ENCODE peak calls at places on chromosomes 11 and 22, in eight cellular contexts. K is esophagus squamous epithelium, C is HCT116, S is upper lobe of left lung, E is right lobe of liver, L is spleen, G is A549, W is tibial nerve. B is an unnamed sample.

GRCh38 chr22:39643311-39644083 is 72.9 kb downstream of the CACNA1I start:
- DNase-seq in K (no peak), C (no peak), S (no peak), E (no peak), L (no peak), G (no peak), W (no peak), B (no peak)

GRCh38 chr11:70500076-70500847 is 101.9 kb downstream of the CTTN start:
- DNase-seq in K (no peak), C (no peak), S (no peak), E (peak; percentile 37), L (peak; percentile 62), G (no peak), W (no peak), B (no peak)

GRCh38 chr22:20653012-20653794 is 120.7 kb upstream of the SERPIND1 start:
- DNase-seq in K (no peak), C (no peak), S (no peak), E (no peak), L (no peak), G (no peak), W (no peak), B (no peak)

GRCh38 chr22:26170112-26170492 is 840 bp downstream of the SEZ6L start:
- DNase-seq in K (no peak), C (no peak), S (no peak), E (no peak), L (no peak), G (no peak), W (no peak), B (no peak)

GRCh38 chr11:122979815-122980656 is 1.6 kb downstream of the BSX start:
- DNase-seq in K (no peak), C (no peak), S (no peak), E (no peak), L (no peak), G (no peak), W (no peak), B (no peak)

GRCh38 chr11:69104212-69104855 is 51.4 kb upstream of the SMIM38 start:
- DNase-seq in K (no peak), C (no peak), S (no peak), E (peak; percentile 45), L (no peak), G (no peak), W (no peak), B (no peak)

GRCh38 chr11:128026596-128026995 is 560.8 kb downstream of the ETS1 start:
- DNase-seq in K (no peak), C (no peak), S (no peak), E (peak; percentile 64), L (no peak), G (peak; percentile 37), W (no peak), B (no peak)

GRCh38 chr11:62343822-62344609 is 6.8 kb downstream of the ASRGL1 start:
- DNase-seq in K (no peak), C (no peak), S (no peak), E (no peak), L (no peak), G (no peak), W (no peak), B (no peak)

GRCh38 chr22:38831166-38831945 is 12.5 kb downstream of the NPTXR start:
- DNase-seq in K (no peak), C (no peak), S (peak; percentile 43), E (peak; percentile 27), L (peak; percentile 52), G (peak; percentile 59), W (no peak), B (no peak)

GRCh38 chr11:63999349-64000025 is 13.2 kb downstream of the OTUB1 start:
- DNase-seq in K (no peak), C (no peak), S (no peak), E (no peak), L (peak; percentile 87), G (peak; percentile 61), W (no peak), B (no peak)

GRCh38 chr11:88101881-88102594 is 73.2 kb downstream of the RAB38 start:
- DNase-seq in K (no peak), C (no peak), S (no peak), E (no peak), L (no peak), G (no peak), W (no peak), B (no peak)

GRCh38 chr11:88104408-88104807 is 70.8 kb downstream of the RAB38 start:
- DNase-seq in K (no peak), C (no peak), S (no peak), E (no peak), L (no peak), G (peak; percentile 81), W (no peak), B (no peak)

GRCh38 chr11:88102595-88102929 is 72.7 kb downstream of the RAB38 start:
- DNase-seq in K (no peak), C (no peak), S (no peak), E (no peak), L (no peak), G (no peak), W (no peak), B (no peak)

GRCh38 chr11:88105952-88106351 is 69.3 kb downstream of the RAB38 start:
- DNase-seq in K (no peak), C (no peak), S (no peak), E (no peak), L (no peak), G (no peak), W (no peak), B (no peak)

GRCh38 chr11:88103337-88104206 is 71.7 kb downstream of the RAB38 start:
- DNase-seq in K (no peak), C (peak; percentile 85), S (peak; percentile 80), E (peak; percentile 31), L (no peak), G (peak; percentile 95), W (no peak), B (no peak)
- TF ChIP-seq CTCF in K (peak; percentile 58), C (peak; percentile 93), S (peak; percentile 12), E (peak; percentile 80), L (no peak), G (peak; percentile 89), W (no peak), B (peak; percentile 29)

DNA sequence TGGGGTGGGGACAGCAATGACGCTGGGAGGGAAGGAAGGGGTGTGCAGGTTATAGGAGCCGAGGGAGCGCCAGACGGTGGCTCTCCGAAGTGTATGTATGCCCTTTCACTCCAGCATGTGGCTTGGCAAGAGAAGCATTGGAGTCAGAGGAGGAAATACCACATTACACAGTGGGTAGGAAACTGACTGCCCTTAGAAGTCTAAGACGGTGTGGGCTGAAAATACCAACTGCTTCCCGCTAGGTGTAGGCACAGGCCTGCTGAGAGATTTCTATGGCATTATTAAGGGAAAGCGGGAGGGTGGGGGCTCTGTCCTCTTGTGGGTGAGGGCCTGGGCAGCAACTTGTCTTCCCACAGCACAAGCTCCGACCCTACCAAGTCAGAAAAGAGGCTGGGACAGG is 44.7 kb downstream of the CACNG2 start:
- DNase-seq in K (no peak), C (no peak), S (no peak), E (no peak), L (no peak), G (no peak), W (no peak), B (no peak)
- TF ChIP-seq POLR2A in K (no peak), C (no peak), S (no peak), E (no peak), L (no peak), G (no peak), W (no peak), B (no peak)

GRCh38 chr11:67357831-67358555 is 4.6 kb upstream of the POLD4 start:
- DNase-seq in K (no peak), C (no peak), S (no peak), E (no peak), L (no peak), G (peak; percentile 61), W (no peak), B (no peak)

GRCh38 chr11:67355794-67356550 is 2.6 kb upstream of the POLD4 start:
- DNase-seq in K (no peak), C (no peak), S (no peak), E (no peak), L (no peak), G (peak; percentile 20), W (no peak), B (no peak)

GRCh38 chr11:67355023-67355793 is 1.9 kb upstream of the POLD4 start:
- DNase-seq in K (no peak), C (no peak), S (no peak), E (no peak), L (peak; percentile 78), G (peak; percentile 40), W (no peak), B (no peak)

GRCh38 chr11:67356867-67357561 is 3.7 kb upstream of the POLD4 start:
- DNase-seq in K (no peak), C (no peak), S (peak; percentile 83), E (peak; percentile 72), L (peak; percentile 87), G (peak; percentile 90), W (no peak), B (no peak)

DNA sequence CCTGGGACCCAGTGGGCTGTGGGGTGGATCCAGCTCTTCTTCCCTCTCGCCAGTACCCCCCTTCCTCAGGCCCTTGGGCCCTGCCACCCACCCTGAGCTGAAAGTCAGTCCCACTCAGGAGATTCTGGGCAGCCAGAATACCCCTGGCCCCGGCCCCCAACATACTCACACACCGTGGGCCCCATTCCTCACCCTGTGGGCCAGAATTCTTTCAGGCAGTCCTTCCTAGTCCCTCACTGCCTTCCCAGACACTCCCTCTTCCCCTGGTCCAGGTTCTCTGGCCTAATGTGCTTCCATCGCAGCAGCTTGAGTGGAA is 3.2 kb upstream of the POLD4 start:
- DNase-seq in K (no peak), C (no peak), S (no peak), E (no peak), L (no peak), G (no peak), W (no peak), B (no peak)
- H3K4me1 ChIP-seq in K (peaks cover 54% of the 10 kb centered on the region), C (peaks cover 53% of the 10 kb centered on the region), S (peaks cover 57% of the 10 kb centered on the region), E (peaks cover 3% of the 10 kb centered on the region), L (peaks cover 78% of the 10 kb centered on the region), G (peaks cover 75% of the 10 kb centered on the region), W (peaks cover 73% of the 10 kb centered on the region), B (peaks cover 45% of the 10 kb centered on the region)

GRCh38 chr22:22376352-22376706 is 131.7 kb downstream of the VPREB1 start:
- DNase-seq in K (no peak), C (no peak), S (no peak), E (no peak), L (no peak), G (no peak), W (no peak), B (no peak)

GRCh38 chr22:22374163-22374562 is 129.6 kb downstream of the VPREB1 start:
- DNase-seq in K (no peak), C (no peak), S (no peak), E (no peak), L (no peak), G (no peak), W (no peak), B (no peak)

GRCh38 chr22:22372063-22372462 is 127.5 kb downstream of the VPREB1 start:
- DNase-seq in K (no peak), C (no peak), S (no peak), E (no peak), L (no peak), G (no peak), W (no peak), B (no peak)

GRCh38 chr22:22375586-22376351 is 131.2 kb downstream of the VPREB1 start:
- DNase-seq in K (no peak), C (no peak), S (no peak), E (no peak), L (no peak), G (no peak), W (no peak), B (no peak)

DNA sequence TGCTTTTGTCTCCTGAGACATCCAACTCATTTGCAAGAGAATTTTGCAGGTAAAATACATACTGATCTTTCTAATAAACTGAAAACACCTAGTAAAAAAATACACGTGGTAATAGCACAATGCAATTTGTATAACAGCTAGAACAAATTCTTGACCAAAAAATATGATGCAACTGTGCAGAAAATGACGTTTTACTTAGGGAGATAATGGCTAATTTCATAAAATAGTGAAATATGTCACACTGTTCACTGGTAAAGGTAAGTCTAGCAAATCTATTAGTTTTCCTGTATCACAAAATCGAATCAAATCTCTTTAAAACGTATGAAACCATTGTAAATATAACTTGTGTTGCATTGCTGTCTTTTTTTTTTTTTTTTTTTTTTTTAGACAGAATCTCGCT is 130.0 kb downstream of the VPREB1 start:
- DNase-seq in K (no peak), C (no peak), S (no peak), E (no peak), L (no peak), G (no peak), W (no peak), B (no peak)
- TF ChIP-seq CTCF in K (no peak), C (no peak), S (no peak), E (no peak), L (no peak), G (no peak), W (no peak), B (no peak)

B was measured in gastrocnemius medialis.